ENCODE peak calls at places on chromosomes 3 and 15, in six cellular contexts. K is T-helper 1 cell, P is ELR, X is NCI-H748 treated with DMSO at 0.1 percent for 48 hours, V is H54, J is psoas muscle. Z is an unnamed sample.

GRCh38 chr3:18712713-18713575 is 287.8 kb upstream of the SATB1 start:
- DNase-seq in K (no peak), P (no peak), X (no peak), V (no peak), J (no peak), Z (no peak)

GRCh38 chr3:184005981-184006507 is 11.6 kb downstream of the ABCC5 start:
- DNase-seq in K (no peak), P (no peak), X (peak; percentile 77), V (peak; percentile 63), J (peak; percentile 68), Z (peak; percentile 21)

GRCh38 chr3:46566040-46566631 is at the start of gene LRRC2:
- DNase-seq in K (peak; percentile 6), P (peak; percentile 64), X (no peak), V (no peak), J (peak; percentile 61), Z (no peak)

GRCh38 chr15:34644061-34644460 is 60.6 kb upstream of the GOLGA8B start:
- DNase-seq in K (no peak), P (peak; percentile 89), X (no peak), V (no peak), J (no peak), Z (peak; percentile 40)

GRCh38 chr15:62782100-62782791 is 260.3 kb upstream of the TPM1 start:
- DNase-seq in K (no peak), P (peak; percentile 81), X (peak; percentile 4), V (peak; percentile 29), J (peak; percentile 57), Z (peak; percentile 74)

GRCh38 chr15:31339558-31339895 is 12.9 kb downstream of the KLF13 start:
- DNase-seq in K (no peak), P (no peak), X (no peak), V (no peak), J (no peak), Z (no peak)

GRCh38 chr3:44363591-44363990 is 25.0 kb downstream of the TCAIM start:
- DNase-seq in K (no peak), P (no peak), X (no peak), V (no peak), J (no peak), Z (no peak)

GRCh38 chr3:74426571-74426970 is 187.9 kb downstream of the CNTN3 start:
- DNase-seq in K (no peak), P (peak; percentile 22), X (no peak), V (no peak), J (no peak), Z (no peak)

GRCh38 chr3:165254812-165255211 is 58.6 kb upstream of the SLITRK3 start:
- DNase-seq in K (no peak), P (peak; percentile 83), X (peak; percentile 51), V (peak; percentile 13), J (no peak), Z (peak; percentile 79)

GRCh38 chr3:25548836-25549235 is 115.9 kb downstream of the TOP2B start:
- DNase-seq in K (no peak), P (no peak), X (no peak), V (no peak), J (no peak), Z (no peak)

GRCh38 chr3:193240850-193241706 is at the start of gene PLAAT1:
- DNase-seq in K (no peak), P (peak; percentile 7), X (peak; percentile 43), V (peak; percentile 88), J (peak; percentile 80), Z (no peak)

GRCh38 chr15:76310470-76311070 is 699 bp downstream of the ETFA start:
- DNase-seq in K (no peak), P (peak; percentile 35), X (no peak), V (peak; percentile 12), J (no peak), Z (peak; percentile 66)

GRCh38 chr3:31054032-31054431 is 159.6 kb upstream of the GADL1 start:
- DNase-seq in K (no peak), P (peak; percentile 18), X (no peak), V (no peak), J (no peak), Z (no peak)

GRCh38 chr3:178297204-178297603 is 239.0 kb upstream of the KCNMB2 start:
- DNase-seq in K (no peak), P (no peak), X (no peak), V (no peak), J (no peak), Z (no peak)

GRCh38 chr3:12986986-12987385 is 86.2 kb downstream of the IQSEC1 start:
- DNase-seq in K (no peak), P (no peak), X (no peak), V (no peak), J (no peak), Z (no peak)

GRCh38 chr3:126983276-126983652 is 349 bp downstream of the PLXNA1 start:
- DNase-seq in K (no peak), P (peak; percentile 19), X (no peak), V (no peak), J (no peak), Z (no peak)

GRCh38 chr3:58058654-58059263 is 50.5 kb downstream of the FLNB start:
- DNase-seq in K (no peak), P (peak; percentile 82), X (no peak), V (no peak), J (no peak), Z (peak; percentile 39)

GRCh38 chr15:42736178-42736792 is 643 bp downstream of the CDAN1 start:
- DNase-seq in K (peak; percentile 7), P (peak; percentile 33), X (no peak), V (peak; percentile 38), J (peak; percentile 27), Z (peak; percentile 29)

GRCh38 chr3:58004972-58005371 is 3.2 kb upstream of the FLNB start:
- DNase-seq in K (no peak), P (peak; percentile 86), X (no peak), V (no peak), J (no peak), Z (no peak)

GRCh38 chr3:180961552-180961951 is 28.0 kb downstream of the DNAJC19 start:
- DNase-seq in K (no peak), P (no peak), X (no peak), V (no peak), J (no peak), Z (no peak)

GRCh38 chr15:35740761-35741160 is 194.8 kb upstream of the DPH6 start:
- DNase-seq in K (no peak), P (no peak), X (no peak), V (no peak), J (no peak), Z (no peak)

GRCh38 chr3:64163755-64164148 is 61.5 kb downstream of the PRICKLE2 start:
- DNase-seq in K (no peak), P (peak; percentile 89), X (no peak), V (peak; percentile 37), J (no peak), Z (peak; percentile 18)

GRCh38 chr3:139480585-139480984 is 4.3 kb upstream of the RBP2 start:
- DNase-seq in K (no peak), P (no peak), X (no peak), V (no peak), J (no peak), Z (no peak)

GRCh38 chr3:133384331-133385027 is 15.4 kb upstream of the BFSP2 start:
- DNase-seq in K (no peak), P (peak; percentile 69), X (peak; percentile 24), V (no peak), J (peak; percentile 40), Z (peak; percentile 56)